ENCODE peak calls at places on chromosome 6, in nine cellular contexts. One of them, this sample, is unnamed.

GRCh38 chr6:3644613-3645012 is 106.9 kb downstream of the PXDC1 start:
- DNase-seq in CD4-positive, alpha-beta T cell: no peak
- DNase-seq in GM23248: peak; percentile 8
- DNase-seq in tibial nerve: no peak
- DNase-seq in RWPE1: no peak
- DNase-seq in kidney: no peak
- DNase-seq in A549: no peak
- DNase-seq in brain microvascular endothelial cell: no peak
- DNase-seq in neuronal stem cell: no peak
- DNase-seq in this sample: no peak

GRCh38 chr6:36755435-36756348 is 58.1 kb downstream of the RAB44 start:
- DNase-seq in RWPE1: peak; percentile 49
- DNase-seq in neuronal stem cell: no peak
- DNase-seq in brain microvascular endothelial cell: peak; percentile 64
- DNase-seq in CD4-positive, alpha-beta T cell: peak; percentile 65
- DNase-seq in GM23248: peak; percentile 52
- DNase-seq in tibial nerve: no peak
- DNase-seq in kidney: no peak
- DNase-seq in A549: peak; percentile 25
- DNase-seq in this sample: no peak

GRCh38 chr6:158020272-158020711 is 38.6 kb downstream of the SYNJ2 start:
- DNase-seq in GM23248: no peak
- DNase-seq in RWPE1: no peak
- DNase-seq in kidney: no peak
- DNase-seq in tibial nerve: no peak
- DNase-seq in CD4-positive, alpha-beta T cell: no peak
- DNase-seq in neuronal stem cell: no peak
- DNase-seq in A549: no peak
- DNase-seq in brain microvascular endothelial cell: no peak
- DNase-seq in this sample: peak; percentile 19

GRCh38 chr6:170087946-170088348 is 202.9 kb downstream of the DLL1 start:
- DNase-seq in neuronal stem cell: no peak
- DNase-seq in GM23248: no peak
- DNase-seq in RWPE1: no peak
- DNase-seq in CD4-positive, alpha-beta T cell: peak; percentile 24
- DNase-seq in tibial nerve: no peak
- DNase-seq in A549: no peak
- DNase-seq in kidney: peak; percentile 76
- DNase-seq in brain microvascular endothelial cell: no peak
- DNase-seq in this sample: peak; percentile 48

GRCh38 chr6:146315321-146316254 is 228.0 kb upstream of the RAB32 start:
- DNase-seq in kidney: no peak
- DNase-seq in RWPE1: no peak
- DNase-seq in neuronal stem cell: no peak
- DNase-seq in GM23248: peak; percentile 13
- DNase-seq in CD4-positive, alpha-beta T cell: no peak
- DNase-seq in tibial nerve: no peak
- DNase-seq in brain microvascular endothelial cell: no peak
- DNase-seq in A549: no peak
- DNase-seq in this sample: no peak

GRCh38 chr6:131135244-131136020 is at the start of gene AKAP7:
- DNase-seq in neuronal stem cell: peak; percentile 65
- DNase-seq in brain microvascular endothelial cell: peak; percentile 37
- DNase-seq in tibial nerve: peak; percentile 26
- DNase-seq in kidney: peak; percentile 93
- DNase-seq in RWPE1: peak; percentile 60
- DNase-seq in GM23248: peak; percentile 82
- DNase-seq in CD4-positive, alpha-beta T cell: peak; percentile 21
- DNase-seq in A549: peak; percentile 74
- DNase-seq in this sample: peak; percentile 71

GRCh38 chr6:150987371-150987828 is 121.9 kb downstream of the MTHFD1L start:
- DNase-seq in kidney: no peak
- DNase-seq in tibial nerve: no peak
- DNase-seq in neuronal stem cell: no peak
- DNase-seq in GM23248: no peak
- DNase-seq in brain microvascular endothelial cell: no peak
- DNase-seq in A549: peak; percentile 39
- DNase-seq in CD4-positive, alpha-beta T cell: no peak
- DNase-seq in RWPE1: no peak
- DNase-seq in this sample: no peak

GRCh38 chr6:146962332-146962731 is 241.9 kb upstream of the STXBP5 start:
- DNase-seq in GM23248: no peak
- DNase-seq in A549: no peak
- DNase-seq in brain microvascular endothelial cell: no peak
- DNase-seq in tibial nerve: no peak
- DNase-seq in neuronal stem cell: no peak
- DNase-seq in kidney: no peak
- DNase-seq in RWPE1: no peak
- DNase-seq in CD4-positive, alpha-beta T cell: no peak
- DNase-seq in this sample: no peak

GRCh38 chr6:139538366-139538765 is 163.9 kb upstream of the CITED2 start:
- DNase-seq in RWPE1: no peak
- DNase-seq in GM23248: no peak
- DNase-seq in tibial nerve: no peak
- DNase-seq in kidney: no peak
- DNase-seq in brain microvascular endothelial cell: peak; percentile 53
- DNase-seq in A549: no peak
- DNase-seq in neuronal stem cell: no peak
- DNase-seq in CD4-positive, alpha-beta T cell: no peak
- DNase-seq in this sample: no peak

GRCh38 chr6:49937811-49938210 is 26.2 kb downstream of the DEFB114 start:
- DNase-seq in GM23248: no peak
- DNase-seq in RWPE1: no peak
- DNase-seq in tibial nerve: no peak
- DNase-seq in A549: no peak
- DNase-seq in neuronal stem cell: no peak
- DNase-seq in CD4-positive, alpha-beta T cell: no peak
- DNase-seq in brain microvascular endothelial cell: no peak
- DNase-seq in kidney: no peak
- DNase-seq in this sample: no peak

GRCh38 chr6:150395388-150396009 is 26.7 kb downstream of the IYD start:
- DNase-seq in tibial nerve: no peak
- DNase-seq in kidney: no peak
- DNase-seq in RWPE1: peak; percentile 65
- DNase-seq in neuronal stem cell: peak; percentile 48
- DNase-seq in A549: peak; percentile 61
- DNase-seq in GM23248: peak; percentile 80
- DNase-seq in brain microvascular endothelial cell: peak; percentile 65
- DNase-seq in CD4-positive, alpha-beta T cell: no peak
- DNase-seq in this sample: no peak

GRCh38 chr6:152022303-152022702 is 214.8 kb downstream of the ESR1 start:
- DNase-seq in A549: no peak
- DNase-seq in brain microvascular endothelial cell: no peak
- DNase-seq in GM23248: no peak
- DNase-seq in kidney: no peak
- DNase-seq in neuronal stem cell: no peak
- DNase-seq in tibial nerve: no peak
- DNase-seq in CD4-positive, alpha-beta T cell: no peak
- DNase-seq in RWPE1: no peak
- DNase-seq in this sample: no peak

GRCh38 chr6:35498407-35499045 is 1.6 kb upstream of the TEAD3 start:
- DNase-seq in A549: no peak
- DNase-seq in neuronal stem cell: no peak
- DNase-seq in kidney: peak; percentile 45
- DNase-seq in GM23248: no peak
- DNase-seq in RWPE1: no peak
- DNase-seq in brain microvascular endothelial cell: no peak
- DNase-seq in CD4-positive, alpha-beta T cell: no peak
- DNase-seq in tibial nerve: no peak
- DNase-seq in this sample: peak; percentile 64
- H3K27ac ChIP-seq in A549: peak overlapping the region; percentile 78
- H3K27ac ChIP-seq in neuronal stem cell: no peak overlapping the region
- H3K27ac ChIP-seq in kidney: peak overlapping the region; percentile 85
- H3K27ac ChIP-seq in GM23248: no peak overlapping the region
- H3K27ac ChIP-seq in RWPE1: peak overlapping the region; percentile 99
- H3K27ac ChIP-seq in brain microvascular endothelial cell: no peak overlapping the region
- H3K27ac ChIP-seq in CD4-positive, alpha-beta T cell: no peak overlapping the region
- H3K27ac ChIP-seq in tibial nerve: no peak overlapping the region
- H3K27ac ChIP-seq in this sample: peak overlapping the region; percentile 96

DNA sequence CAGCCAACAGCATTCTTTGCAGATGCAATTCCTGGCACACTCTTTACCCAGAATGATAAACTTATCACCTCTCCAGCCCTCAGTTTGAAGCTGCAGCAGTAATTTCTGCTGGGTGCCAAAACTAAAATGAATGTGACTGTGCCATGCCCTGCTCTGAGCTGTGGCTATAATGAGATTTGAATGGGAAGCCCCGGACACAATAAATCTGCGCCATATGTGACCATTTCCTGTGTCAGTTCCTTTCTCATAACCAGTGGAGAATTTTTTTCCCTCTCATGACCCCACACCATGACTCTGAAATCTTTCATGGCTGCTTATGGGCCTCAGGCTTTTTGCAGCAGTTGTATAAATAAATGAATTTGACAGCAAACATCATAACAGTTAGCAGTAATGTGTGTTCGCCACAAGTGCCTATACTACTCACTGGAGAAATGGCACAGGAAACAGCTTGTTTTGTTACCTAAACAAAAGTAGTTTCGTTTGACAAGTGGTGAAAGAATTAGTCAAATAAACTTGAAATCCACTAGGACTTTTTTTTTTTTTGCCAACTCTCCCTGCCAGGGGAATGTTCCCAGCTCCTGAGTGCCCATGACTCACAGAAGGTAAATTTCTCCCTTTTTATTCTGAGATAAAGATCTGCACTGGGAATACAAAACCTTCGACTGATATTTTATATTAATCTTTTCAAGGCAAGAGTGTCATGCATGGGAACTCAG is 408.4 kb downstream of the PKHD1 start:
- DNase-seq in GM23248: no peak
- DNase-seq in brain microvascular endothelial cell: no peak
- DNase-seq in RWPE1: peak; percentile 7
- DNase-seq in neuronal stem cell: no peak
- DNase-seq in A549: no peak
- DNase-seq in tibial nerve: no peak
- DNase-seq in kidney: no peak
- DNase-seq in CD4-positive, alpha-beta T cell: no peak
- DNase-seq in this sample: no peak
- H3K27ac ChIP-seq in GM23248: no peak overlapping the region
- H3K27ac ChIP-seq in brain microvascular endothelial cell: no peak overlapping the region
- H3K27ac ChIP-seq in RWPE1: no peak overlapping the region
- H3K27ac ChIP-seq in neuronal stem cell: no peak overlapping the region
- H3K27ac ChIP-seq in A549: no peak overlapping the region
- H3K27ac ChIP-seq in tibial nerve: no peak overlapping the region
- H3K27ac ChIP-seq in kidney: no peak overlapping the region
- H3K27ac ChIP-seq in CD4-positive, alpha-beta T cell: no peak overlapping the region
- H3K27ac ChIP-seq in this sample: peak overlapping the region; percentile 40

DNA sequence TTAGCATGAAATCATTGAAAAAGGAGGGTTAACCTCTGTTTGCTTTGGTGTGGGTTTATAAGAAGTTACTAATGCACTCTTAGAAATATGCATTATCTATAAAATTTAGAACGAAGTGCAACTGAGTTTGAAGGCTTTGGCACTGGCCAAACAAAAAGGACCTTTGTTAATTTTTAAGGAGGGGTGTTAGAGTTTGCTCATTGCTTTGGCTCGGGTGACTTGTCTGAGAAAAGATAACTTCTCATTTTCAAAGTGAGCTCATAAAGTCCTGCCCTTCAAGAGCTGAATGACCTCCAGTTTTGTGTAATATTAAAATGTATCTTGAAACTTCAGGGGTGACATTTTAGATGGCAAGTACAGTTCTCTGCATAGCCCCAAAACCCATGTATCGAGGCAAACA is 25.9 kb downstream of the NEDD9 start:
- DNase-seq in GM23248: peak; percentile 56
- DNase-seq in neuronal stem cell: no peak
- DNase-seq in RWPE1: no peak
- DNase-seq in A549: no peak
- DNase-seq in tibial nerve: no peak
- DNase-seq in kidney: no peak
- DNase-seq in CD4-positive, alpha-beta T cell: no peak
- DNase-seq in brain microvascular endothelial cell: no peak
- DNase-seq in this sample: no peak
- H3K27ac ChIP-seq in GM23248: peak overlapping the region; percentile 79
- H3K27ac ChIP-seq in neuronal stem cell: no peak overlapping the region
- H3K27ac ChIP-seq in RWPE1: no peak overlapping the region
- H3K27ac ChIP-seq in A549: peak overlapping the region; percentile 94
- H3K27ac ChIP-seq in tibial nerve: no peak overlapping the region
- H3K27ac ChIP-seq in kidney: peak overlapping the region; percentile 39
- H3K27ac ChIP-seq in CD4-positive, alpha-beta T cell: no peak overlapping the region
- H3K27ac ChIP-seq in brain microvascular endothelial cell: peak overlapping the region; percentile 92
- H3K27ac ChIP-seq in this sample: peak overlapping the region; percentile 94

GRCh38 chr6:42342011-42342553 is 109.6 kb downstream of the TRERF1 start:
- DNase-seq in neuronal stem cell: no peak
- DNase-seq in RWPE1: no peak
- DNase-seq in CD4-positive, alpha-beta T cell: no peak
- DNase-seq in kidney: no peak
- DNase-seq in GM23248: no peak
- DNase-seq in tibial nerve: no peak
- DNase-seq in A549: no peak
- DNase-seq in brain microvascular endothelial cell: no peak
- DNase-seq in this sample: no peak

GRCh38 chr6:42349753-42350573 is 101.8 kb downstream of the TRERF1 start:
- DNase-seq in GM23248: peak; percentile 71
- DNase-seq in RWPE1: no peak
- DNase-seq in A549: no peak
- DNase-seq in CD4-positive, alpha-beta T cell: no peak
- DNase-seq in tibial nerve: no peak
- DNase-seq in neuronal stem cell: no peak
- DNase-seq in kidney: no peak
- DNase-seq in brain microvascular endothelial cell: no peak
- DNase-seq in this sample: no peak

GRCh38 chr6:42344756-42345155 is 107.0 kb downstream of the TRERF1 start:
- DNase-seq in neuronal stem cell: no peak
- DNase-seq in CD4-positive, alpha-beta T cell: no peak
- DNase-seq in tibial nerve: no peak
- DNase-seq in A549: no peak
- DNase-seq in RWPE1: no peak
- DNase-seq in brain microvascular endothelial cell: no peak
- DNase-seq in kidney: no peak
- DNase-seq in GM23248: peak; percentile 16
- DNase-seq in this sample: no peak

GRCh38 chr6:42347456-42347855 is 104.3 kb downstream of the TRERF1 start:
- DNase-seq in kidney: no peak
- DNase-seq in RWPE1: no peak
- DNase-seq in brain microvascular endothelial cell: no peak
- DNase-seq in GM23248: no peak
- DNase-seq in neuronal stem cell: no peak
- DNase-seq in tibial nerve: no peak
- DNase-seq in CD4-positive, alpha-beta T cell: no peak
- DNase-seq in A549: no peak
- DNase-seq in this sample: no peak

DNA sequence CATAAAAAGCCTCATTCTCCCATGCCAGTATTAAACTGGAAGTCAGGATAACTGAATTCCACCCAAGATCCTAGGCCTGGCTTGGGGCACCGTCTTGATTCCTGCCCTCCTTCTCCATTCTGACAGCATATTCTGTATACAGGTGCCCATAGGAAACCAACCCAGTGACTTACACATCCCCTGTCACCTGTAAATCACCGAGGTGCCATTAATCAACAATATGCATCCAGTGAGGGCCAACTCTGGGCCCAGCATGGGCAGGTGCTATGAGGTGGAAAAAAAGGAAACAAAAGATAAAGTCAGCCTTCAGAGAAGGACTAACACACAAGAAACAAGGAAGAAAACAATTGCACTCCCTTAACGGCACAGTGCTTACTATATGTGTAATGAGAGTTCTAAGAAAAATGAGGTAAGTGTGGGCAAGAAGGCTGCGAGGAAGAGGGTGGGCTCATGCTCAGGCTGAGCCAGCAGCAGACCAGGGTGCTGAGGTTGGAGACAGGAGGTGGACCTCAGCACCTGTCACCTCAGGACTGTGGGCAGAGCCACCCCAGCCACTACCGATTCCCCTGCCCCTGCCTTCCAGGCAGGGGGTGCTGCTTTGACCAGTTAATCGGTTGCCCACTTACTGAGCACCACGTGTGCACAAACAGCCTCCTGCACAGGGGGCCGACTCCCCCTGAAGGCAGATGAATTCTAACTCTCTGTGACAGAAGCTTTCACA is 105.9 kb downstream of the TRERF1 start:
- DNase-seq in A549: no peak
- DNase-seq in kidney: no peak
- DNase-seq in CD4-positive, alpha-beta T cell: no peak
- DNase-seq in neuronal stem cell: no peak
- DNase-seq in tibial nerve: no peak
- DNase-seq in GM23248: no peak
- DNase-seq in RWPE1: no peak
- DNase-seq in brain microvascular endothelial cell: no peak
- DNase-seq in this sample: no peak
- H3K27ac ChIP-seq in A549: no peak overlapping the region
- H3K27ac ChIP-seq in kidney: no peak overlapping the region
- H3K27ac ChIP-seq in CD4-positive, alpha-beta T cell: no peak overlapping the region
- H3K27ac ChIP-seq in neuronal stem cell: no peak overlapping the region
- H3K27ac ChIP-seq in tibial nerve: no peak overlapping the region
- H3K27ac ChIP-seq in GM23248: no peak overlapping the region
- H3K27ac ChIP-seq in RWPE1: peak overlapping the region; percentile 19
- H3K27ac ChIP-seq in brain microvascular endothelial cell: no peak overlapping the region
- H3K27ac ChIP-seq in this sample: no peak overlapping the region

This sample was measured in RWPE2.